ENCODE peak calls at places on chromosomes 2 and 18, in five cellular contexts. O is PC-9, I is HCT116, Y is body of pancreas, C is sigmoid colon. T is an unnamed sample. For H3K4me1, the result is how much of the 10 kb centered on the place peaks cover.

GRCh38 chr2:51424418-51424817 is 392.5 kb upstream of the NRXN1 start:
- DNase-seq in I (peak), C (no peak), Y (no peak), O (peak), T (no peak)

GRCh38 chr2:152245653-152246052 is 70.1 kb upstream of the STAM2 start:
- DNase-seq in Y (no peak), C (no peak), I (no peak), O (no peak), T (no peak)

GRCh38 chr2:98552499-98553179 is 55.7 kb downstream of the COA5 start:
- DNase-seq in O (no peak), C (no peak), Y (no peak), I (no peak), T (no peak)

GRCh38 chr18:34709104-34709503 is 994 bp upstream of the DTNA start:
- DNase-seq in I (no peak), Y (no peak), C (peak), O (no peak), T (no peak)

GRCh38 chr18:80178935-80179818 is 68.1 kb downstream of the PARD6G start:
- DNase-seq in I (no peak), Y (no peak), C (no peak), O (no peak), T (no peak)

GRCh38 chr2:220036431-220036830 is 409.0 kb downstream of the SLC4A3 start:
- DNase-seq in I (no peak), Y (no peak), O (no peak), C (no peak), T (no peak)

GRCh38 chr2:37219046-37219445 is 12.3 kb downstream of the CEBPZ start:
- DNase-seq in O (no peak), C (no peak), I (no peak), Y (no peak), T (no peak)

GRCh38 chr2:65630643-65631042 is 198.2 kb upstream of the SPRED2 start:
- DNase-seq in C (no peak), Y (no peak), I (no peak), O (no peak), T (no peak)

GRCh38 chr18:59514193-59514592 is 155.1 kb upstream of the LMAN1 start:
- DNase-seq in C (peak), I (no peak), Y (peak), O (peak), T (no peak)

GRCh38 chr2:58601017-58601416 is 359.9 kb upstream of the FANCL start:
- DNase-seq in I (no peak), C (no peak), Y (no peak), O (no peak), T (no peak)

GRCh38 chr2:236889791-236890704 is 195.6 kb upstream of the COPS8 start:
- DNase-seq in I (no peak), C (no peak), Y (no peak), O (no peak), T (no peak)

GRCh38 chr18:63224574-63224973 is 95.0 kb downstream of the BCL2 start:
- DNase-seq in O (no peak), C (no peak), Y (no peak), I (no peak), T (no peak)

GRCh38 chr2:241728627-241729026 is 5.8 kb upstream of the D2HGDH start:
- DNase-seq in C (no peak), Y (no peak), O (no peak), I (no peak), T (no peak)

GRCh38 chr2:62304429-62305417 is 108.8 kb downstream of the B3GNT2 start:
- DNase-seq in C (no peak), I (peak), O (peak), Y (peak), T (peak)

GRCh38 chr2:98039085-98039756 is 43.5 kb upstream of the TMEM131 start:
- DNase-seq in Y (peak), O (no peak), C (no peak), I (no peak), T (peak)

GRCh38 chr2:9235388-9236344 is 29.1 kb downstream of the ASAP2 start:
- DNase-seq in C (no peak), I (no peak), Y (no peak), O (no peak), T (no peak)

GRCh38 chr18:12246849-12247808 is 7.0 kb upstream of the CIDEA start:
- DNase-seq in C (no peak), I (no peak), O (no peak), Y (no peak), T (no peak)

GRCh38 chr2:15346624-15347023 is 214.5 kb downstream of the NBAS start:
- DNase-seq in O (no peak), Y (no peak), I (no peak), C (no peak), T (no peak)

GRCh38 chr2:24164416-24164973 is 10.4 kb upstream of the FAM228A start:
- DNase-seq in I (peak), O (no peak), C (no peak), Y (no peak), T (peak)

GRCh38 chr2:88131999-88132368 is 4.1 kb upstream of the FABP1 start:
- DNase-seq in Y (no peak), O (no peak), I (no peak), C (no peak), T (no peak)

GRCh38 chr2:84846732-84847131 is 34.2 kb downstream of the TRABD2A start:
- DNase-seq in I (no peak), C (no peak), Y (no peak), O (no peak), T (peak)

GRCh38 chr2:240507060-240507777 is 50.6 kb downstream of the ANKMY1 start:
- DNase-seq in O (no peak), C (no peak), I (no peak), Y (no peak), T (no peak)

GRCh38 chr2:203718087-203718486 is 11.6 kb downstream of the CD28 start:
- DNase-seq in Y (no peak), O (no peak), I (no peak), C (no peak), T (peak)

GRCh38 chr2:236753611-236754010 is 184.0 kb downstream of the ACKR3 start:
- DNase-seq in I (no peak), Y (no peak), O (no peak), C (no peak), T (no peak)

GRCh38 chr2:56754066-56754615 is 570.4 kb downstream of the CCDC85A start:
- DNase-seq in O (no peak), Y (no peak), C (no peak), I (no peak), T (no peak)

GRCh38 chr2:26081601-26082000 is 47.7 kb downstream of the RAB10 start:
- DNase-seq in Y (no peak), C (no peak), O (no peak), I (no peak), T (no peak)

GRCh38 chr2:26076001-26076587 is 42.2 kb downstream of the RAB10 start:
- DNase-seq in O (peak), C (no peak), I (no peak), Y (no peak), T (no peak)

GRCh38 chr2:26077291-26077690 is 43.4 kb downstream of the RAB10 start:
- DNase-seq in O (no peak), I (no peak), C (no peak), Y (no peak), T (no peak)

GRCh38 chr2:26080356-26080755 is 46.5 kb downstream of the RAB10 start:
- DNase-seq in O (no peak), I (no peak), Y (no peak), C (no peak), T (no peak)

DNA sequence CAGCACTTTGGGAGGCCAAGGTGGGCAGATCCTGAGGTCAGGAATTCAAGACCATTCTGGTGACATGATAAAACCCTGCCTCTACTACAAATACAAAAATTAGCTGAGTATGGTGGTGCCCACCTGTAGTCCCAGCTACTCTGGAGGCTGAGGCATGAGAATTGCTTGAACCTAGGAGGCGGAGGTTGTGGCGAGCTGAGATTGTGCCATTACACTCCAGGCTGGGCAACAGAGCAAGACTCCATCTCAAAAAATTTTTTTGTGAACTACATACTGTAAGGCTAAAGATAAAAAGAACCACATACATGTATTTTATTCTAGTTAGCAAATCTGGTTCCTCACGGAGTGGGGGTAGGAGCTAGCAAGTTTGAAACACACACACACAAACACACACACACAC is 45.1 kb downstream of the RAB10 start:
- DNase-seq in O (no peak), I (no peak), Y (no peak), C (no peak), T (no peak)
- H3K4me1 ChIP-seq in O (under half), I (under half), Y (under half), C (under half), T (under half)

GRCh38 chr2:168801961-168802824 is at the start of gene NOSTRIN:
- DNase-seq in O (no peak), C (no peak), I (peak), Y (peak), T (peak)

GRCh38 chr2:168801456-168801855 is 981 bp upstream of the NOSTRIN start:
- DNase-seq in I (no peak), Y (no peak), C (no peak), O (no peak), T (no peak)

GRCh38 chr2:168804214-168804613 is 1.8 kb downstream of the NOSTRIN start:
- DNase-seq in I (no peak), O (no peak), C (no peak), Y (peak), T (peak)

GRCh38 chr2:168805615-168806014 is 3.2 kb downstream of the NOSTRIN start:
- DNase-seq in C (no peak), Y (no peak), O (no peak), I (no peak), T (no peak)

GRCh38 chr2:168802825-168803726 is 639 bp downstream of the NOSTRIN start:
- DNase-seq in O (no peak), C (no peak), Y (peak), I (no peak), T (peak)
- H3K4me3 ChIP-seq in O (no peak), C (peak), Y (peak), I (peak), T (no peak)

GRCh38 chr2:218296200-218296599 is 3.9 kb upstream of the TMBIM1 start:
- DNase-seq in I (no peak), Y (no peak), O (no peak), C (no peak), T (no peak)

GRCh38 chr2:218295029-218295428 is 2.7 kb upstream of the TMBIM1 start:
- DNase-seq in O (peak), C (no peak), I (no peak), Y (peak), T (peak)

GRCh38 chr2:218293715-218294429 is 1.6 kb upstream of the TMBIM1 start:
- DNase-seq in I (no peak), Y (no peak), O (no peak), C (no peak), T (no peak)

GRCh38 chr2:218292700-218293014 is 354 bp upstream of the TMBIM1 start:
- DNase-seq in O (no peak), Y (no peak), I (no peak), C (no peak), T (no peak)

DNA sequence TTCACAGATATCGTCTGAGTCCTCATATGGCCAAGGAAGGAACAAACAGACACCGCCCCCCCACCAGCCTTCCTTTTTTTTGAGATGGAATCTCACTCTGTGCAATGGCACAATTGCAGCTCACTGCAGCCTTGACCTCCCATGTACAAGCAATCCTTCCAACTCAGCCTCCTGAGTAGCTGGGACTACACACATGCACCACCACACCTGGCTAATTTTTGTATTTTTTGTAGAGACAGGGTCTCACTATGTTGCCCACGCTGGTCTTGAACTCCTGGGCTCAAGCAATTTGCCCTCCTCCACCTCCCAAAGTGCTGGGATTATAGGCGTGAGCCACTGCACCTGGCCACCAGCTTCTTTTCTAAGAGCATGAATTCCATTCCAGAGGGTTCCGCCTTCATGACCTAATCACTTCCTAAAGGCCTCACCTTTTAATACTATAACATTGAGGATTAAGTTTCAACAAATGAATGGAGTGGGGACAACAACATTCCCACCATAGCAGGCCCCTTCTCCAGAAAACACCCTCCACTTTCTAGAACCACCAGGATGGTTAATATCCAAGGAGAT is 2.2 kb upstream of the TMBIM1 start:
- DNase-seq in C (no peak), O (peak), I (no peak), Y (peak), T (peak)
- H3K4me1 ChIP-seq in C (under half), O (half or more), I (under half), Y (half or more), T (under half)

DNA sequence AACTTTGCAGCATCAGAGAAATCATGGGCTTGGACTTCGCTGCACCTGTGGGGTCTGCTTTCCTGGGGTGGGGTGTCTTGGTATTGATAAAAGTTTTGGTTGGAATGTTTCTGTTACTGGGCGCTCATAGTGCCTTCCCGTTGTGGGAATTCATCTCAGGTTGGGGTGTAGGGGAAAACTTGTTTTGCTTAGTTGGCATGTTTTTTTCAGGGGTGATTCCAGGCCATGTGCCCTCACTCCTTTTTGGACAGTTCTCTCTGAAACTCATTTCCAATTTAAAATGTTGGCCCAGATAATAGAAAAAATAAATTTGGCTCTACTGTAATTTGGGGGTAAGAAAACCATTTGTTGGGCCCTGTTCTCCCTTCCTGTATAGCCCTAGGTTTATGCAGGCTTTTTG is 1.5 kb downstream of the LTBP1 start:
- DNase-seq in I (no peak), O (no peak), C (no peak), Y (no peak), T (no peak)
- H3K4me3 ChIP-seq in I (peak), O (peak), C (peak), Y (no peak), T (peak)

GRCh38 chr2:160694631-160695030 is 201.0 kb upstream of the RBMS1 start:
- DNase-seq in I (no peak), Y (no peak), O (no peak), C (no peak), T (no peak)
- H3K4me1 ChIP-seq in I (under half), Y (under half), O (under half), C (under half), T (under half)

GRCh38 chr2:190117305-190117704 is 54.8 kb upstream of the MSTN start:
- DNase-seq in O (no peak), I (no peak), C (no peak), Y (no peak), T (no peak)

GRCh38 chr2:190121971-190122370 is 59.4 kb upstream of the MSTN start:
- DNase-seq in O (no peak), C (no peak), I (peak), Y (no peak), T (peak)

GRCh38 chr2:190123956-190124355 is 61.4 kb upstream of the MSTN start:
- DNase-seq in Y (no peak), C (no peak), I (no peak), O (no peak), T (no peak)

GRCh38 chr2:190119948-190120347 is 57.4 kb upstream of the MSTN start:
- DNase-seq in I (no peak), C (no peak), Y (no peak), O (no peak), T (no peak)

GRCh38 chr2:190119257-190119656 is 56.7 kb upstream of the MSTN start:
- DNase-seq in O (no peak), Y (no peak), I (no peak), C (no peak), T (no peak)
- H3K4me3 ChIP-seq in O (no peak), Y (no peak), I (no peak), C (no peak), T (no peak)

GRCh38 chr2:20574930-20575329 is 76.0 kb downstream of the HS1BP3 start:
- DNase-seq in I (no peak), C (no peak), Y (no peak), O (no peak), T (no peak)

GRCh38 chr2:20575414-20575813 is 75.5 kb downstream of the HS1BP3 start:
- DNase-seq in C (no peak), Y (no peak), O (no peak), I (no peak), T (no peak)

GRCh38 chr2:20573611-20574422 is 77.1 kb downstream of the HS1BP3 start:
- DNase-seq in Y (no peak), O (no peak), C (peak), I (no peak), T (no peak)

GRCh38 chr2:20575935-20576597 is 74.8 kb downstream of the HS1BP3 start:
- DNase-seq in Y (no peak), I (no peak), C (no peak), O (no peak), T (no peak)

GRCh38 chr2:20574423-20574911 is 76.4 kb downstream of the HS1BP3 start:
- DNase-seq in Y (no peak), I (no peak), O (no peak), C (no peak), T (no peak)
- H3K4me1 ChIP-seq in Y (under half), I (under half), O (under half), C (under half), T (under half)

GRCh38 chr2:168633895-168634294 is 168.5 kb upstream of the NOSTRIN start:
- DNase-seq in I (no peak), C (no peak), O (no peak), Y (no peak), T (no peak)

GRCh38 chr2:168633200-168633599 is 169.2 kb upstream of the NOSTRIN start:
- DNase-seq in O (no peak), C (no peak), Y (no peak), I (no peak), T (no peak)

GRCh38 chr2:168635065-168635577 is 167.3 kb upstream of the NOSTRIN start:
- DNase-seq in O (no peak), Y (peak), C (peak), I (no peak), T (peak)

DNA sequence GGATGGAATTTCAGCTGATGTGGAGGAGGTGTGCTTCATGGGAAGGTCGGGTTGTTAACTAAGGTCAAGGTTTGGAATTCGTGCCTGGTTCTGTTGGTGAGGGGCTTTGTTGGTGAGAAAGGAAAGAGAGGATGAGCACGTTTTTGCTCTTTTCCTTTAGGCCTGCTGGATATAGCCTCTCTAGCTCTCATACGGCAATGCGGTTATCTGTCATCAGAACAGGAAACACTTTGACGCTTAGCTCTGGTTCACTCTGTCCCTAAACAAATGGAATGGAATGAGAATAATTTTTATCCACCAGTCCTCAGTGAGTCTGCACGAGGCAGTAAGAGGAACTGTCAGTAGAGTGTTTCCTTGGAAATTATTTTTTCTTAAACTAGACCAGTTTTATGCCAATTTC is 169.7 kb upstream of the NOSTRIN start:
- DNase-seq in O (no peak), C (no peak), I (no peak), Y (no peak), T (no peak)
- H3K4me3 ChIP-seq in O (no peak), C (no peak), I (no peak), Y (no peak), T (no peak)

T was measured in small intestine.